ENCODE peak calls at places on chromosomes 6 and 20, in five cellular contexts. I, O, T, Z and W are unnamed samples.

GRCh38 chr6:8499540-8499939 is 64.2 kb upstream of the SLC35B3 start:
- DNase-seq in O (no peak), I (no peak), Z (no peak), T (peak), W (peak)

GRCh38 chr6:166005846-166006592 is 161.6 kb downstream of the TBXT start:
- DNase-seq in Z (no peak), I (peak), T (peak), O (no peak), W (no peak)

GRCh38 chr6:2767327-2767985 is 2.3 kb downstream of the WRNIP1 start:
- DNase-seq in T (no peak), O (no peak), Z (no peak), I (no peak), W (no peak)

GRCh38 chr6:108497883-108498282 is 62.8 kb upstream of the FOXO3 start:
- DNase-seq in O (peak), T (peak), I (peak), Z (no peak), W (no peak)

GRCh38 chr6:67759001-67759400 is 876.1 kb upstream of the ADGRB3 start:
- DNase-seq in I (no peak), O (no peak), T (no peak), Z (no peak), W (no peak)

GRCh38 chr6:5744497-5744896 is 262.2 kb downstream of the NRN1 start:
- DNase-seq in I (no peak), T (no peak), Z (no peak), O (no peak), W (no peak)

GRCh38 chr6:163986313-163986712 is 571.8 kb downstream of the QKI start:
- DNase-seq in Z (no peak), T (no peak), I (peak), O (no peak), W (no peak)

GRCh38 chr6:5840742-5841141 is 166.0 kb downstream of the NRN1 start:
- DNase-seq in O (no peak), Z (no peak), I (no peak), T (no peak), W (no peak)

GRCh38 chr20:11849976-11850670 is 67.6 kb upstream of the BTBD3 start:
- DNase-seq in I (no peak), O (no peak), Z (no peak), T (peak), W (peak)

GRCh38 chr6:29813809-29814208 is 13.8 kb upstream of the HLA-G start:
- DNase-seq in O (no peak), Z (no peak), I (no peak), T (peak), W (no peak)

GRCh38 chr20:49987868-49988690 is 5.3 kb downstream of the SNAI1 start:
- DNase-seq in I (no peak), T (no peak), O (no peak), Z (no peak), W (no peak)

GRCh38 chr20:6769953-6770831 is 2.7 kb downstream of the BMP2 start:
- DNase-seq in I (peak), T (no peak), Z (no peak), O (no peak), W (no peak)

GRCh38 chr20:36396847-36397246 is 90.7 kb downstream of the DLGAP4 start:
- DNase-seq in O (no peak), I (no peak), T (no peak), Z (no peak), W (no peak)

GRCh38 chr6:166512567-166512966 is 73.9 kb downstream of the RAMACL start:
- DNase-seq in Z (no peak), I (no peak), T (no peak), O (no peak), W (no peak)

GRCh38 chr6:34130870-34131269 is 15.0 kb downstream of the GRM4 start:
- DNase-seq in T (no peak), I (no peak), Z (no peak), O (no peak), W (no peak)

GRCh38 chr6:137697267-137697938 is 169.7 kb upstream of the TNFAIP3 start:
- DNase-seq in I (peak), T (peak), Z (no peak), O (no peak), W (peak)

GRCh38 chr6:5866547-5867051 is 140.1 kb downstream of the NRN1 start:
- DNase-seq in T (peak), Z (peak), I (peak), O (no peak), W (peak)

GRCh38 chr6:167136376-167136775 is 13.5 kb downstream of the CCR6 start:
- DNase-seq in T (peak), O (no peak), Z (no peak), I (no peak), W (no peak)

GRCh38 chr20:15005300-15005986 is 668.0 kb upstream of the FLRT3 start:
- DNase-seq in T (no peak), I (no peak), O (no peak), Z (peak), W (no peak)

GRCh38 chr6:130324657-130325056 is 41.2 kb upstream of the TMEM200A start:
- DNase-seq in Z (peak), T (peak), O (no peak), I (peak), W (peak)

GRCh38 chr6:157763894-157764345 is 59.1 kb upstream of the SNX9 start:
- DNase-seq in T (no peak), O (no peak), Z (no peak), I (no peak), W (no peak)

GRCh38 chr20:54218470-54218869 is 10.6 kb downstream of the PFDN4 start:
- DNase-seq in O (no peak), T (no peak), I (no peak), Z (no peak), W (no peak)

GRCh38 chr20:59148713-59149493 is 14.7 kb upstream of the ZNF831 start:
- DNase-seq in Z (no peak), O (no peak), T (no peak), I (no peak), W (no peak)

GRCh38 chr20:63536997-63537524 is at the start of gene PTK6:
- DNase-seq in I (no peak), T (peak), Z (no peak), O (no peak), W (no peak)